ENCODE peak calls at places on chromosomes 16 and 17, in eight cellular contexts. X, Y, K, U, J, A, S and E are unnamed samples. For H3K4me1, the result is how much of the 10 kb centered on the place peaks cover.

GRCh38 chr17:6591599-6592158 is 35.3 kb upstream of the PITPNM3 start:
- DNase-seq in X (no peak), Y (no peak), K (no peak), U (peak), J (no peak), A (no peak), S (peak), E (peak)

GRCh38 chr16:10992797-10993196 is 48.4 kb downstream of the CLEC16A start:
- DNase-seq in X (peak), Y (peak), K (no peak), U (no peak), J (peak), A (no peak), S (no peak), E (no peak)

GRCh38 chr16:27721548-27722265 is 171.8 kb downstream of the KATNIP start:
- DNase-seq in X (no peak), Y (no peak), K (no peak), U (peak), J (peak), A (no peak), S (peak), E (no peak)

GRCh38 chr17:15298176-15298575 is 33.0 kb upstream of the PMP22 start:
- DNase-seq in X (no peak), Y (no peak), K (no peak), U (no peak), J (no peak), A (no peak), S (no peak), E (no peak)

GRCh38 chr17:77604301-77605031 is 354.0 kb upstream of the TNRC6C start:
- DNase-seq in X (no peak), Y (no peak), K (no peak), U (no peak), J (no peak), A (no peak), S (peak), E (no peak)

GRCh38 chr16:2829501-2830354 is at the start of gene ZG16B:
- DNase-seq in X (no peak), Y (no peak), K (peak), U (peak), J (peak), A (no peak), S (no peak), E (peak)

GRCh38 chr17:62109378-62109902 is 44.4 kb upstream of the MED13 start:
- DNase-seq in X (peak), Y (peak), K (no peak), U (peak), J (peak), A (no peak), S (no peak), E (no peak)

GRCh38 chr17:80283116-80283852 is 22.6 kb downstream of the RNF213 start:
- DNase-seq in X (no peak), Y (no peak), K (no peak), U (no peak), J (no peak), A (no peak), S (no peak), E (no peak)

GRCh38 chr17:76307966-76308338 is at the start of gene QRICH2:
- DNase-seq in X (no peak), Y (no peak), K (no peak), U (no peak), J (no peak), A (no peak), S (no peak), E (no peak)

GRCh38 chr17:57585341-57586098 is 159.6 kb downstream of the CCDC182 start:
- DNase-seq in X (no peak), Y (no peak), K (no peak), U (no peak), J (no peak), A (no peak), S (no peak), E (no peak)

GRCh38 chr16:30350134-30350871 is 4.8 kb downstream of the CD2BP2 start:
- DNase-seq in X (no peak), Y (no peak), K (no peak), U (no peak), J (peak), A (no peak), S (no peak), E (no peak)

GRCh38 chr17:74042744-74043486 is 160.6 kb upstream of the RPL38 start:
- DNase-seq in X (peak), Y (no peak), K (peak), U (peak), J (no peak), A (no peak), S (no peak), E (peak)

DNA sequence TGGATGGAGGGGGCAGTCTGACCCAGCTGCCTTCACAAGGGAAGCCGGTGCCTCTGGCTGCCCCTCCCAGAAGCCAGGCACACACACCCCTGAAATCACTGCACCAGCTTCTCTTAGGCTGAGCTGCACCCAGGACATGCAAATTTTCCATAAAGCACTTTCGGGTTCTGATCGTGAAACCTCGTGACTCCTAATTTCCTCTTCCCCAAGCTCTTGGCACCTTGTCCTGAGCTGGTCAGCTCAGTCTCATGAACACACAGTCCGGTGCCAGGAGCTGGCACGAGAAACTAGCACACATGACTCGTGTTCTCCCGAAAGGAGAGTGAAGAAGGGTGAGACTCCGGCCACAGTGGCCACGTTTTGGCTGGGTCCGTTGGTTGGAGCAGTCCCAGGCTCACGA is 9.0 kb upstream of the ABR start:
- DNase-seq in X (no peak), Y (no peak), K (peak), U (no peak), J (peak), A (no peak), S (peak), E (peak)
- H3K4me1 ChIP-seq in X (under half), Y (under half), K (under half), U (under half), J (under half), A (half or more), S (under half), E (under half)

GRCh38 chr16:181668-182021 is 1.4 kb downstream of the HBQ1 start:
- DNase-seq in X (no peak), Y (no peak), K (no peak), U (no peak), J (no peak), A (no peak), S (no peak), E (no peak)
- TF ChIP-seq POLR2AphosphoS5 in X (no peak), Y (no peak), K (no peak), U (no peak), J (no peak), A (no peak), S (no peak), E (no peak)

GRCh38 chr16:14300631-14301149 is 229.6 kb downstream of the MRTFB start:
- DNase-seq in X (peak), Y (peak), K (peak), U (peak), J (peak), A (no peak), S (no peak), E (peak)
- H3K4me3 ChIP-seq in X (peak), Y (peak), K (peak), U (peak), J (no peak), A (peak), S (peak), E (peak)

GRCh38 chr17:337022-337420 is 15.6 kb downstream of the RPH3AL start:
- DNase-seq in X (no peak), Y (no peak), K (no peak), U (no peak), J (no peak), A (no peak), S (no peak), E (no peak)
- H3K4me1 ChIP-seq in X (under half), Y (under half), K (under half), U (under half), J (under half), A (under half), S (under half), E (under half)

DNA sequence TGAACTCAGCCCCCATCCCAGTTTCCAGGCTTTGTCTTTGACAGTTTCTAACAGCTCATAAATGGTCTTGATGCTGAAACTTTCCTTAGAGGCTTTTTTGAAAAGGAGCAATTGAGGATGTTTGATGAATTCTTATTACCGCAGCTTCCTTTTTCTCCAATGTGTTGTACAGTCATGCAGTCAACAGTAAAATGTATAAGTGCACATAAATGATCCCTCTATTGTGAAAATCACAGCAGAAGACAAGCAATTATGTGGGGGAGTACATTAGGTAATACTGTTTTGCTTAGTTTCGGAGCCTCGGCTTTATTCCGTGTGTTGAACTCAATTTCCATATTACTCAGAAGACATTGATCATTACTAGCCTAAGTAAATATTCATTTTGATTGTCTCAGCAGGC is 673.7 kb downstream of the CDH8 start:
- DNase-seq in X (no peak), Y (no peak), K (no peak), U (no peak), J (no peak), A (no peak), S (no peak), E (no peak)
- TF ChIP-seq POLR2AphosphoS5 in X (no peak), Y (no peak), K (no peak), U (no peak), J (no peak), A (no peak), S (no peak), E (no peak)

GRCh38 chr17:29622337-29623282 is at the start of gene CORO6:
- DNase-seq in X (no peak), Y (peak), K (no peak), U (no peak), J (peak), A (no peak), S (no peak), E (no peak)
- H3K4me3 ChIP-seq in X (peak), Y (peak), K (peak), U (peak), J (peak), A (peak), S (peak), E (peak)

GRCh38 chr16:58476791-58477190 is 23.2 kb upstream of the NDRG4 start:
- DNase-seq in X (no peak), Y (no peak), K (no peak), U (no peak), J (no peak), A (no peak), S (no peak), E (no peak)
- H3K4me1 ChIP-seq in X (under half), Y (under half), K (under half), U (under half), J (under half), A (under half), S (under half), E (under half)

GRCh38 chr17:78804777-78805176 is 22.7 kb upstream of the CYTH1 start:
- DNase-seq in X (no peak), Y (no peak), K (no peak), U (no peak), J (no peak), A (no peak), S (no peak), E (no peak)
- TF ChIP-seq POLR2AphosphoS5 in X (no peak), Y (no peak), K (peak), U (no peak), J (no peak), A (no peak), S (peak), E (no peak)

DNA sequence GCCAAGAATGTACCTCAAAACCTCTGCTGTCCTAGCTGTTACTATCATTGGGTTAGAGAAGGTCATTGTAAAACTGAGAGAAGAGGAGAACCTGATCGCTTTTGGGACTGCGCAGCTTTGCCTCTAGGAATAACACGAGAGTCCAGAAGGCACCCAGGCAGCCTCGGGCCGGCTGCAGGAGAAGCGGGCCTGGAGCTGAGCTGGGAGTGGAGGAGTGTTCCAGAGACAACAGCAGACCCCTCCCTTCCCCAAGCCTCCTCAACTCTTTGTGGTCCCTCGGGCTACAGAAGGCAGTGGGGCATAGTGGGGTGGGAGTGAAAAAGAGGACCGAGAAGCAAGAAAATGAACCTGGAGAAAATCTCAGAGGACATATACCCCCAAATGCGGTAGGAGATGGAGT is 13.1 kb upstream of the HOXB2 start:
- DNase-seq in X (no peak), Y (no peak), K (no peak), U (no peak), J (no peak), A (no peak), S (no peak), E (no peak)
- H3K4me3 ChIP-seq in X (no peak), Y (no peak), K (no peak), U (no peak), J (no peak), A (no peak), S (peak), E (peak)

GRCh38 chr17:59342681-59343127 is 11.2 kb downstream of the YPEL2 start:
- DNase-seq in X (no peak), Y (no peak), K (no peak), U (no peak), J (no peak), A (no peak), S (no peak), E (no peak)

GRCh38 chr17:59341922-59342321 is 10.5 kb downstream of the YPEL2 start:
- DNase-seq in X (no peak), Y (no peak), K (no peak), U (no peak), J (no peak), A (no peak), S (no peak), E (no peak)

GRCh38 chr17:59335685-59336084 is 4.2 kb downstream of the YPEL2 start:
- DNase-seq in X (no peak), Y (no peak), K (no peak), U (no peak), J (no peak), A (no peak), S (no peak), E (no peak)

GRCh38 chr17:59333845-59334244 is 2.4 kb downstream of the YPEL2 start:
- DNase-seq in X (no peak), Y (no peak), K (no peak), U (no peak), J (no peak), A (no peak), S (no peak), E (no peak)

GRCh38 chr17:59337741-59338299 is 6.4 kb downstream of the YPEL2 start:
- DNase-seq in X (no peak), Y (no peak), K (no peak), U (no peak), J (no peak), A (no peak), S (no peak), E (no peak)
- H3K4me1 ChIP-seq in X (under half), Y (under half), K (under half), U (half or more), J (under half), A (half or more), S (half or more), E (under half)